ENCODE peak calls at places on chromosomes 1 and 21, in eight cellular contexts. One of them, this sample, is unnamed. For H3K4me1, the result is how much of the 10 kb centered on the place peaks cover.

GRCh38 chr1:192580351-192580962 is 4.9 kb downstream of the RGS1 start:
- DNase-seq in body of pancreas: peak
- DNase-seq in heart left ventricle: no peak
- DNase-seq in breast epithelium: no peak
- DNase-seq in transverse colon: peak
- DNase-seq in upper lobe of right lung: no peak
- DNase-seq in tibial artery: no peak
- DNase-seq in CD4-positive, alpha-beta memory T cell: peak
- DNase-seq in this sample: no peak

GRCh38 chr1:243582321-243582720 is 267.7 kb downstream of the AKT3 start:
- DNase-seq in body of pancreas: no peak
- DNase-seq in heart left ventricle: no peak
- DNase-seq in breast epithelium: no peak
- DNase-seq in transverse colon: no peak
- DNase-seq in upper lobe of right lung: no peak
- DNase-seq in tibial artery: no peak
- DNase-seq in CD4-positive, alpha-beta memory T cell: no peak
- DNase-seq in this sample: no peak

GRCh38 chr1:110007045-110007444 is 22.5 kb downstream of the AHCYL1 start:
- DNase-seq in body of pancreas: no peak
- DNase-seq in heart left ventricle: no peak
- DNase-seq in breast epithelium: no peak
- DNase-seq in transverse colon: no peak
- DNase-seq in upper lobe of right lung: no peak
- DNase-seq in tibial artery: no peak
- DNase-seq in CD4-positive, alpha-beta memory T cell: no peak
- DNase-seq in this sample: no peak

GRCh38 chr1:7847599-7847998 is 5.3 kb downstream of the UTS2 start:
- DNase-seq in body of pancreas: no peak
- DNase-seq in heart left ventricle: no peak
- DNase-seq in breast epithelium: no peak
- DNase-seq in transverse colon: no peak
- DNase-seq in upper lobe of right lung: no peak
- DNase-seq in tibial artery: no peak
- DNase-seq in CD4-positive, alpha-beta memory T cell: no peak
- DNase-seq in this sample: no peak

GRCh38 chr1:32892368-32893197 is 6.3 kb downstream of the HPCA start:
- DNase-seq in body of pancreas: peak
- DNase-seq in heart left ventricle: no peak
- DNase-seq in breast epithelium: no peak
- DNase-seq in transverse colon: peak
- DNase-seq in upper lobe of right lung: peak
- DNase-seq in tibial artery: peak
- DNase-seq in CD4-positive, alpha-beta memory T cell: no peak
- DNase-seq in this sample: no peak

GRCh38 chr1:28950449-28950848 is 36.1 kb downstream of the EPB41 start:
- DNase-seq in body of pancreas: no peak
- DNase-seq in heart left ventricle: no peak
- DNase-seq in breast epithelium: no peak
- DNase-seq in transverse colon: no peak
- DNase-seq in upper lobe of right lung: no peak
- DNase-seq in tibial artery: no peak
- DNase-seq in CD4-positive, alpha-beta memory T cell: no peak
- DNase-seq in this sample: no peak

GRCh38 chr1:151839457-151840409 is at the start of gene C2CD4D:
- DNase-seq in body of pancreas: peak
- DNase-seq in heart left ventricle: no peak
- DNase-seq in breast epithelium: peak
- DNase-seq in transverse colon: peak
- DNase-seq in upper lobe of right lung: peak
- DNase-seq in tibial artery: no peak
- DNase-seq in CD4-positive, alpha-beta memory T cell: peak
- DNase-seq in this sample: peak

GRCh38 chr21:38984982-38985422 is 179.3 kb downstream of the ETS2 start:
- DNase-seq in body of pancreas: no peak
- DNase-seq in heart left ventricle: no peak
- DNase-seq in breast epithelium: no peak
- DNase-seq in transverse colon: no peak
- DNase-seq in upper lobe of right lung: no peak
- DNase-seq in tibial artery: no peak
- DNase-seq in CD4-positive, alpha-beta memory T cell: no peak
- DNase-seq in this sample: no peak

DNA sequence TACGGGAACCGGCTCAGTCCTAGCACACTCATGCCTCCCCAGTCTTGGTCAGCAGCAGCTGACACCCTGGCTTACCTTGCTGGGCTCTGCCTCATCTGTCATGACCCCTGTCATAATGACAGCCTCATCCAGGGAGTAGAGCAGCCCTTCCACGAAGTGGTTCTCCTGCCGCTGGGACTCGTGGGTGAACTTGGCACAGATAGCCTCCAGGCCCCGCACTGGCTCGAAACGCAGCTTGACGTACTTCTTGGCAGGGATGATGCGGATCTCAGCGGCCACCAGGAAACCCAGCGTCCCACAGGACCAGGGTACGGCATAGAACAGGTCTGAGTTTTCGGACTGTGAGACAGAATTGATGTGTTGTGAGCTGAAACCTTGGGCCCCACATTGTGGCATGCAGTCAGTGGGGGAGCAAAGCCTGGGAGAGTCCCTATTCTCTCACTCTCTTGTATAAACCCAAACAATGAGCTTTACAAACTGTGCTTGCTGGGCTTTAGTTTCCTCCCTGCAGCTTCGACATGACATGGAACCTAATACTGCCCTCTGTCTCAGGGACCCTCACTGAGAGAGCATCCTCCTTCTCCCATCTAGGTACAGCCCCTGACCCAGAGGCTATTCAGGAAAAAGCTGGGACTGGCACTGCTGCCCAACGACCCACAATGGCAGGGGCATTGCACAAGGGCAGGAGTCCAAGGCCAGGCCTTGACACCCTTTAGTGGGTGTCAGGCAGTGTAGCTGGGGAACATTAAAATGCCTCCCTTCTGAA is 15.5 kb downstream of the DHCR24 start:
- DNase-seq in body of pancreas: no peak
- DNase-seq in heart left ventricle: no peak
- DNase-seq in breast epithelium: no peak
- DNase-seq in transverse colon: no peak
- DNase-seq in upper lobe of right lung: peak
- DNase-seq in tibial artery: peak
- DNase-seq in CD4-positive, alpha-beta memory T cell: no peak
- DNase-seq in this sample: no peak
- H3K27ac ChIP-seq in body of pancreas: no peak
- H3K27ac ChIP-seq in heart left ventricle: no peak
- H3K27ac ChIP-seq in breast epithelium: no peak
- H3K27ac ChIP-seq in transverse colon: no peak
- H3K27ac ChIP-seq in upper lobe of right lung: no peak
- H3K27ac ChIP-seq in tibial artery: no peak
- H3K27ac ChIP-seq in CD4-positive, alpha-beta memory T cell: no peak
- H3K27ac ChIP-seq in this sample: no peak

GRCh38 chr1:113434874-113435175 is 44.5 kb downstream of the MAGI3 start:
- DNase-seq in body of pancreas: no peak
- DNase-seq in heart left ventricle: no peak
- DNase-seq in breast epithelium: no peak
- DNase-seq in transverse colon: no peak
- DNase-seq in upper lobe of right lung: no peak
- DNase-seq in tibial artery: no peak
- DNase-seq in CD4-positive, alpha-beta memory T cell: no peak
- DNase-seq in this sample: no peak

GRCh38 chr1:113437554-113438341 is 47.4 kb downstream of the MAGI3 start:
- DNase-seq in body of pancreas: no peak
- DNase-seq in heart left ventricle: no peak
- DNase-seq in breast epithelium: no peak
- DNase-seq in transverse colon: no peak
- DNase-seq in upper lobe of right lung: no peak
- DNase-seq in tibial artery: no peak
- DNase-seq in CD4-positive, alpha-beta memory T cell: no peak
- DNase-seq in this sample: no peak

GRCh38 chr1:113442130-113442529 is 51.8 kb downstream of the MAGI3 start:
- DNase-seq in body of pancreas: no peak
- DNase-seq in heart left ventricle: no peak
- DNase-seq in breast epithelium: no peak
- DNase-seq in transverse colon: no peak
- DNase-seq in upper lobe of right lung: no peak
- DNase-seq in tibial artery: no peak
- DNase-seq in CD4-positive, alpha-beta memory T cell: no peak
- DNase-seq in this sample: no peak

GRCh38 chr1:113438505-113439271 is 48.4 kb downstream of the MAGI3 start:
- DNase-seq in body of pancreas: no peak
- DNase-seq in heart left ventricle: no peak
- DNase-seq in breast epithelium: no peak
- DNase-seq in transverse colon: no peak
- DNase-seq in upper lobe of right lung: no peak
- DNase-seq in tibial artery: no peak
- DNase-seq in CD4-positive, alpha-beta memory T cell: no peak
- DNase-seq in this sample: no peak

DNA sequence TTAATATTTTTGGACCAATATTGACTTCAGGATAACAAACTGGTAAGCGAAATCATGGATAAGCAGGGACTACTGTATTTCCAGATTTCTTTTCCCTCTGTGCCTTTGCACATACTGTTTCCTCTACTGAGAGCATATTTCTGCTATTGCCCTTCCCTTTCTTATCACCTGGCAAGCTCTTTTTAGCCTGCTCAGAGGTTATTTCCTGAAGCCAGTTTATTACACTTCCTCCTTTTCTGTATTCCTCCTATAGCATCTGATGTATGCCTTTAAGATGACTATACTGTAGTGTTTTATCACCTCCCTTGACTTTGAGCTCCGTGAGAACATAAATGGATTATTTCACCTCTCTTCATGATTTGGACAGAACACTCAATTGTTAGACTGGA is 49.0 kb downstream of the MAGI3 start:
- DNase-seq in body of pancreas: no peak
- DNase-seq in heart left ventricle: no peak
- DNase-seq in breast epithelium: no peak
- DNase-seq in transverse colon: no peak
- DNase-seq in upper lobe of right lung: no peak
- DNase-seq in tibial artery: no peak
- DNase-seq in CD4-positive, alpha-beta memory T cell: no peak
- DNase-seq in this sample: no peak
- H3K4me1 ChIP-seq in body of pancreas: under half
- H3K4me1 ChIP-seq in heart left ventricle: under half
- H3K4me1 ChIP-seq in breast epithelium: under half
- H3K4me1 ChIP-seq in transverse colon: under half
- H3K4me1 ChIP-seq in upper lobe of right lung: under half
- H3K4me1 ChIP-seq in tibial artery: under half
- H3K4me1 ChIP-seq in CD4-positive, alpha-beta memory T cell: under half
- H3K4me1 ChIP-seq in this sample: under half

DNA sequence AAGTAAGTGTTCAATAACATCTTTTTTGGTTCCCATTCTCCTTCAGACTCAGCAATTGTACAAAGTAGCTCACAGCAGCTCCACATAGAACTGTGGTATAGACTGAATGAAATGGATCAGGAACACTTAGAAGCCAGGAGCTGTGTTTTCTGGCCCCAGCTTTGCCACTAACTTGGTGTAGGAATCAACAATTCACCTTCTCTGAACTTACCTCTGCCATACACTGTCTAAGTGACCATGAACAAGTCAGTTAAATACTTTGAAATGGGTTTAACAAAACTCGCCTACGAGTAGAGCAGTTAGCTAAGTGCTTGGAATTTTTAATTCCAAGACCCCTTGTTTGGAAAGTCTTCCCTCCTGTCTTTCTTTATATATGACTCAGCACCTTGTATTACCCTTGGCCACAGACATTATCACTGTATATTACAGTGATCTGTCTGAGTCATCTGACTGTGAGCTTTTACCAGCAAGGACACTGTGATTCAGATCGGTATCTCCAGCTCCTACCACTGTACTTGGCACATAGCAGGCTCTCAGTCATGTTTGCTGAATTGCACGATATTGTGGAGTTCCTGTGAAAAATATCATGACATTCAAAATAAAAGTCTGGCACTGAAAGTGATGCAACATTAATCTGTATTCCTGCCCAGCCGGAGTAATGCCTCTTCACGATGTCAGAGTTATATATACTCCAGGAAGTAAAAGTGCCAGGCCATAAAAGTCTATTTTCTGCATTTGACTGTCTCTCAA is 101.7 kb upstream of the BEND5 start:
- DNase-seq in body of pancreas: no peak
- DNase-seq in heart left ventricle: no peak
- DNase-seq in breast epithelium: no peak
- DNase-seq in transverse colon: no peak
- DNase-seq in upper lobe of right lung: no peak
- DNase-seq in tibial artery: no peak
- DNase-seq in CD4-positive, alpha-beta memory T cell: no peak
- DNase-seq in this sample: no peak
- H3K27ac ChIP-seq in body of pancreas: no peak
- H3K27ac ChIP-seq in heart left ventricle: no peak
- H3K27ac ChIP-seq in breast epithelium: no peak
- H3K27ac ChIP-seq in transverse colon: no peak
- H3K27ac ChIP-seq in upper lobe of right lung: no peak
- H3K27ac ChIP-seq in tibial artery: no peak
- H3K27ac ChIP-seq in CD4-positive, alpha-beta memory T cell: no peak
- H3K27ac ChIP-seq in this sample: no peak

GRCh38 chr1:247332215-247332900 is 691 bp upstream of the ZNF496 start:
- DNase-seq in body of pancreas: peak
- DNase-seq in heart left ventricle: peak
- DNase-seq in breast epithelium: peak
- DNase-seq in transverse colon: peak
- DNase-seq in upper lobe of right lung: peak
- DNase-seq in tibial artery: peak
- DNase-seq in CD4-positive, alpha-beta memory T cell: peak
- DNase-seq in this sample: peak

GRCh38 chr1:247334378-247335133 is 2.9 kb upstream of the ZNF496 start:
- DNase-seq in body of pancreas: no peak
- DNase-seq in heart left ventricle: no peak
- DNase-seq in breast epithelium: no peak
- DNase-seq in transverse colon: no peak
- DNase-seq in upper lobe of right lung: no peak
- DNase-seq in tibial artery: no peak
- DNase-seq in CD4-positive, alpha-beta memory T cell: no peak
- DNase-seq in this sample: no peak

GRCh38 chr1:247331172-247331525 is 518 bp downstream of the ZNF496 start:
- DNase-seq in body of pancreas: peak
- DNase-seq in heart left ventricle: peak
- DNase-seq in breast epithelium: peak
- DNase-seq in transverse colon: peak
- DNase-seq in upper lobe of right lung: peak
- DNase-seq in tibial artery: peak
- DNase-seq in CD4-positive, alpha-beta memory T cell: peak
- DNase-seq in this sample: peak

GRCh38 chr1:247331526-247332214 is at the start of gene ZNF496:
- DNase-seq in body of pancreas: peak
- DNase-seq in heart left ventricle: peak
- DNase-seq in breast epithelium: peak
- DNase-seq in transverse colon: peak
- DNase-seq in upper lobe of right lung: peak
- DNase-seq in tibial artery: peak
- DNase-seq in CD4-positive, alpha-beta memory T cell: peak
- DNase-seq in this sample: peak

DNA sequence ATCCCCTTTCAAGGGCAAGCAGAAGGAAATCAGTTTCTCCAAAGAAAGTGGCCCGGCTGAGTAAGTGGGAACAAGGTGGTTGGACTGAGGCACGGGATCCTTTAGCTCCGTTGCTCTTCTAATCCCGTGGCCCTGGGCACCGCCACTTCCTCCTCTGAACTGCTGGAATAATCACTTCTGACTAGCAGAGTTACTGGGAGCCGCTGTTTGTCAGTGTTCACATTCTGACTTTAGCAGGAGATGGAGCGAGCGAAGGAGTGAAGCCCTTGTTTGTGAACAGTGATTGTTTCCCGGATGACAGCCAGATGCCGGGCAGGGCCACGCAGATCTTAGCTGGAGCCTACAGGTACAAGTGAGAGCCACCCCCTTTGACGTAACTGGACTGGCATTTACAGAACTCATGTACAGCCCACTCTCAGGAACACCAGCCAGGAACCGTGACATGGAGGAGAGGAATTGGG is 1.3 kb upstream of the ZNF496 start:
- DNase-seq in body of pancreas: peak
- DNase-seq in heart left ventricle: no peak
- DNase-seq in breast epithelium: peak
- DNase-seq in transverse colon: peak
- DNase-seq in upper lobe of right lung: no peak
- DNase-seq in tibial artery: peak
- DNase-seq in CD4-positive, alpha-beta memory T cell: no peak
- DNase-seq in this sample: peak
- H3K4me1 ChIP-seq in body of pancreas: under half
- H3K4me1 ChIP-seq in heart left ventricle: under half
- H3K4me1 ChIP-seq in breast epithelium: under half
- H3K4me1 ChIP-seq in transverse colon: under half
- H3K4me1 ChIP-seq in upper lobe of right lung: under half
- H3K4me1 ChIP-seq in tibial artery: under half
- H3K4me1 ChIP-seq in CD4-positive, alpha-beta memory T cell: under half
- H3K4me1 ChIP-seq in this sample: under half